ENCODE peak calls at places on chromosomes 3 and 15, in six cellular contexts. G is mammary epithelial cell, Z is fibroblast of lung, D is IMR-90, O is Peyer's patch, L is osteoblast. A is an unnamed sample. For H3K36me3, the result is how much of the 10 kb centered on the place peaks cover.

GRCh38 chr3:121562148-121562547 is 5.6 kb upstream of the ARGFX start:
- DNase-seq in D (no peak), L (no peak), Z (no peak), O (no peak), G (no peak), A (no peak)

GRCh38 chr15:85764649-85765277 is 30.0 kb downstream of the KLHL25 start:
- DNase-seq in G (peak), Z (peak), O (no peak), L (peak), D (peak), A (no peak)

GRCh38 chr3:54046677-54047214 is 75.6 kb upstream of the CACNA2D3 start:
- DNase-seq in O (no peak), G (peak), D (no peak), Z (peak), L (no peak), A (no peak)

GRCh38 chr3:134879991-134880390 is 84.9 kb downstream of the EPHB1 start:
- DNase-seq in L (no peak), D (no peak), O (no peak), G (no peak), Z (no peak), A (no peak)

GRCh38 chr15:83207622-83208356 is at the start of gene HDGFL3:
- DNase-seq in G (peak), Z (peak), D (peak), O (peak), L (peak), A (no peak)

GRCh38 chr15:48411971-48412591 is 80.9 kb downstream of the DUT start:
- DNase-seq in D (no peak), L (peak), O (no peak), Z (peak), G (no peak), A (no peak)

GRCh38 chr3:43394071-43394501 is 107.7 kb downstream of the SNRK start:
- DNase-seq in G (no peak), L (no peak), Z (peak), O (no peak), D (peak), A (no peak)

GRCh38 chr3:100169186-100169585 is 54.9 kb upstream of the FILIP1L start:
- DNase-seq in L (no peak), Z (no peak), G (no peak), D (no peak), O (no peak), A (no peak)

GRCh38 chr15:91872356-91873132 is 19.0 kb downstream of the SLCO3A1 start:
- DNase-seq in O (no peak), Z (no peak), D (no peak), L (no peak), G (peak), A (no peak)

GRCh38 chr3:182739619-182740018 is 53.7 kb upstream of the ATP11B start:
- DNase-seq in G (no peak), O (no peak), D (peak), Z (peak), L (peak), A (no peak)

GRCh38 chr3:12822725-12823373 is 18.5 kb downstream of the RPL32 start:
- DNase-seq in D (peak), G (no peak), Z (no peak), L (no peak), O (no peak), A (no peak)

GRCh38 chr3:174531262-174531982 is 327.7 kb upstream of the NAALADL2 start:
- DNase-seq in O (no peak), G (no peak), Z (peak), D (no peak), L (no peak), A (no peak)

GRCh38 chr15:70016511-70016994 is 81.2 kb downstream of the TLE3 start:
- DNase-seq in L (no peak), D (no peak), O (no peak), Z (no peak), G (no peak), A (no peak)

GRCh38 chr15:85580914-85581313 is 200.5 kb downstream of the AKAP13 start:
- DNase-seq in D (no peak), Z (no peak), G (no peak), L (no peak), O (peak), A (peak)

GRCh38 chr3:98556164-98557130 is 24.7 kb downstream of the GPR15 start:
- DNase-seq in O (no peak), D (no peak), G (no peak), L (no peak), Z (peak), A (no peak)

GRCh38 chr3:195080125-195080524 is 190.8 kb downstream of the XXYLT1 start:
- DNase-seq in Z (no peak), L (no peak), O (no peak), D (no peak), G (no peak), A (no peak)

GRCh38 chr15:64683378-64683777 is 92.0 kb downstream of the RBPMS2 start:
- DNase-seq in G (no peak), O (no peak), Z (no peak), L (no peak), D (no peak), A (no peak)

GRCh38 chr3:12325594-12326295 is 36.9 kb downstream of the PPARG start:
- DNase-seq in G (no peak), D (peak), O (no peak), L (no peak), Z (no peak), A (no peak)

GRCh38 chr3:47961815-47962606 is 54.2 kb downstream of the MAP4 start:
- DNase-seq in G (peak), L (no peak), D (no peak), Z (peak), O (no peak), A (peak)

GRCh38 chr15:57345584-57345983 is 30.7 kb upstream of the CGNL1 start:
- DNase-seq in Z (no peak), O (no peak), L (no peak), G (no peak), D (no peak), A (no peak)

GRCh38 chr3:60650171-60650570 is 601.1 kb downstream of the FHIT start:
- DNase-seq in Z (peak), G (no peak), O (no peak), D (no peak), L (no peak), A (no peak)

GRCh38 chr3:126424751-126425150 is 30.0 kb downstream of the CFAP100 start:
- DNase-seq in O (no peak), G (no peak), L (no peak), Z (no peak), D (no peak), A (no peak)

GRCh38 chr3:2826036-2826435 is 284.1 kb downstream of the IL5RA start:
- DNase-seq in G (no peak), D (no peak), L (no peak), Z (no peak), O (no peak), A (no peak)

GRCh38 chr15:41936649-41937567 is 35.4 kb downstream of the EHD4 start:
- DNase-seq in L (no peak), Z (peak), D (peak), G (no peak), O (no peak), A (peak)

GRCh38 chr3:15646924-15647511 is 45.5 kb downstream of the BTD start:
- DNase-seq in O (no peak), Z (peak), D (peak), G (peak), L (peak), A (no peak)

GRCh38 chr3:188673509-188674239 is 498.1 kb upstream of the TPRG1 start:
- DNase-seq in Z (peak), G (peak), D (peak), L (no peak), O (no peak), A (no peak)

GRCh38 chr15:67134577-67135492 is 69.4 kb downstream of the SMAD3 start:
- DNase-seq in Z (no peak), O (no peak), G (no peak), D (no peak), L (no peak), A (peak)

DNA sequence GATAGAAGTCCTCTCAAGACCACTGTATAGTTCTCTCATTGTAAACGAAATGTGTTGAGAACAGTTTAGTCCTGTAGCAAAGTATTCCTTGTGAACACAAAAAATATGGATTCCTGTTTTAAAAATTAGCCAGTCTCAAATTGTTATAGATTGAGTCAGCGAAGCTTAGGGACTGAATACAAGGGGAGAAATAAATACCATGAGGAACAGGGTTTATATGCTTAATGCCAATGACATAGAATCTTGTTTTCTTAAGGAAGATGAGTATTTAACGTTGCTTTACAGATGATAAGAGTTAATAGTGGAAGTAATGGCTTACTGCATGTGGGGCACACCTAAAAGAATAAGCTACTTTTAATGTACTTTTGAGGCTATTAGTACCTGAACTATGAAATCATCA is 37.9 kb downstream of the SETD5 start:
- DNase-seq in G (no peak), L (no peak), Z (no peak), O (no peak), D (peak), A (no peak)
- H3K36me3 ChIP-seq in G (half or more), L (half or more), Z (under half), O (under half), D (half or more), A (half or more)

GRCh38 chr3:165195628-165196576 is at the start of gene SLITRK3:
- DNase-seq in G (no peak), Z (no peak), L (peak), O (peak), D (no peak), A (no peak)

GRCh38 chr3:165192610-165193192 is 3.5 kb downstream of the SLITRK3 start:
- DNase-seq in D (no peak), O (no peak), G (no peak), Z (no peak), L (no peak), A (no peak)

GRCh38 chr3:165193392-165194268 is 2.6 kb downstream of the SLITRK3 start:
- DNase-seq in O (no peak), L (peak), Z (no peak), G (no peak), D (no peak), A (no peak)

GRCh38 chr3:165195226-165195625 is 958 bp downstream of the SLITRK3 start:
- DNase-seq in O (peak), G (no peak), L (no peak), Z (no peak), D (no peak), A (no peak)

GRCh38 chr3:165194477-165195135 is 1.6 kb downstream of the SLITRK3 start:
- DNase-seq in O (no peak), G (no peak), D (no peak), L (no peak), Z (no peak), A (no peak)
- H3K4me3 ChIP-seq in O (peak), G (no peak), D (no peak), L (no peak), Z (no peak), A (no peak)

GRCh38 chr3:105715372-105715771 is 153.4 kb downstream of the CBLB start:
- DNase-seq in O (no peak), D (peak), Z (peak), G (peak), L (peak), A (no peak)
- H3K27ac ChIP-seq in O (no peak), D (no peak), Z (peak), G (peak), L (peak), A (no peak)

GRCh38 chr15:65875458-65875857 is 6.2 kb downstream of the RAB11A start:
- DNase-seq in O (no peak), L (peak), Z (peak), D (peak), G (no peak), A (no peak)

GRCh38 chr15:65881766-65882434 is 12.6 kb downstream of the RAB11A start:
- DNase-seq in L (no peak), O (no peak), G (no peak), Z (no peak), D (no peak), A (no peak)

GRCh38 chr15:65873271-65873670 is 4.0 kb downstream of the RAB11A start:
- DNase-seq in G (peak), O (no peak), D (no peak), L (no peak), Z (no peak), A (no peak)

GRCh38 chr15:65883571-65883970 is 14.3 kb downstream of the RAB11A start:
- DNase-seq in G (no peak), Z (no peak), L (no peak), O (no peak), D (no peak), A (no peak)

GRCh38 chr15:65877752-65878151 is 8.5 kb downstream of the RAB11A start:
- DNase-seq in D (no peak), G (no peak), O (no peak), L (no peak), Z (peak), A (no peak)
- H3K36me3 ChIP-seq in D (under half), G (under half), O (under half), L (half or more), Z (under half), A (under half)

DNA sequence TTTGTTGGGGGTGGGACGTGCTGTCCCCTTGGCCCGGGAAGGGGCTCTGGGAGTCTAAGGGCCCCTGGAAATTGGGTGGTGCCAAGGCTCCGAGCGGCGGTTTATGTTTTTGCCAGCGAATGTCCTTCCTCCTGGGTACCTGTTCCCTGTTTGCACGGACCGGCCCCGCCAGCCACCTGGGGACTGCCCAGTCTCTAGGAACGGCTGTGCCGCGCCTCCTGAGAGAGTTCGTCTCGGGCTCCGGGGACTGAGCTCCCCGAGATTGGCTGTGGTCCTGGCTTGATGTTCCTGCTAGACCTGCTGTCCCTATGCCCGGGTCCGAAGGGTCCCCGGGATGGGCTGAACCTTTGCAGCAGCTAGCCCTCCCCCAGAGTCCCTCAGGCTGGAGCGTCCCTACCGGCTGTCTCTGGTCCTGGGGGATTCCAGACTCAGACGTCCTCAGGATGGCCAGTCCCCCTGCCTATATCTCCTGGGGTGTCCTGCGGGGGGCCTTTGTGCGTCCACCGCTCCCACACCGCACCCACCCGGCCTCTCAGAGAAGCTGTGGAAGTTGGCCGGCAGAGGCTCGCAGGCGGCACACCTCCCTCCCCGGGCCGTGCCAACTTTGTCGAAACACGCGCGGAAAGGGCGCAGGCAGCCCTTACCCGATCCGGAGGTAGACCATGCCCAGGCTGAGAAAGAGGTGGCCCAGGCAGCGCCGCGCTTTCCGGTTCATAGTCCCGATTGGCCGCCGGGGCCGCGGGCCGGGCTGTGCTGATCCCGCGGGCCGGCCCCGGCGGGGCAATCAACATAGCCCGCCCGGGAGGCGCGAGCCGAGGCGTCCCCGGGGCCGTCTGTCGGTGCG is 547 bp downstream of the WNT7A start:
- DNase-seq in D (no peak), G (peak), O (no peak), Z (no peak), L (no peak), A (no peak)
- H3K4me3 ChIP-seq in D (no peak), G (peak), O (peak), Z (no peak), L (no peak), A (peak)

DNA sequence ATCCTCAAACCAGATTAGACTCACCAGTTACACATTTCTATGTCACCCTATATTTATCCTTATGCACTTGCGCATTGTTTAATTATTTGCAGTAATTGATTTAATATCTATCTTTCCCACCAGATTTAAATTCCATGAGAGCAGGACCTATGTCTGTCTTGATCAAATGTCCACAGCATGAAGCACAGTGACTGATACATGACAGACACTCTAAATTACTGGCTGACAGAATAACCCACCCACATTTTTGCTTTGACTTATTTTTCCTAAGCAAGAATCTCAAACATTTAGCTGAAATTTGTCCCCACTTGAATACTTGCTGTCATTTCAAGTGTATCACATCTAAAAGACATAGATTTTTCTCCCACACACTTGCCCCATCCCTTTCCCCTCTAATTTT is 7.5 kb downstream of the CD200R1 start:
- DNase-seq in G (no peak), Z (no peak), L (no peak), O (no peak), D (no peak), A (no peak)
- H3K27ac ChIP-seq in G (no peak), Z (no peak), L (no peak), O (no peak), D (no peak), A (no peak)